ENCODE peak calls at places on chromosomes 3 and 15, in six cellular contexts. E, X, K, W, A and S are unnamed samples.

GRCh38 chr3:58013099-58013498 is 4.9 kb downstream of the FLNB start:
- DNase-seq in E (no peak), A (no peak), X (no peak), W (no peak), K (no peak), S (no peak)

GRCh38 chr15:69298697-69299441 is at the start of gene PAQR5:
- DNase-seq in K (no peak), A (peak; percentile 25), W (peak; percentile 32), X (peak; percentile 61), E (peak; percentile 68), S (no peak)

GRCh38 chr15:99068186-99068585 is 36.7 kb upstream of the SYNM start:
- DNase-seq in X (no peak), W (no peak), K (peak; percentile 31), E (peak; percentile 33), A (no peak), S (no peak)

GRCh38 chr3:126252373-126252772 is 72.0 kb upstream of the ALDH1L1 start:
- DNase-seq in E (no peak), X (no peak), W (no peak), A (no peak), K (no peak), S (no peak)

GRCh38 chr15:56794150-56794922 is 61.0 kb upstream of the ZNF280D start:
- DNase-seq in K (no peak), W (no peak), E (no peak), A (no peak), X (no peak), S (no peak)

GRCh38 chr3:126132751-126133511 is 47.5 kb downstream of the ALDH1L1 start:
- DNase-seq in K (peak; percentile 53), E (peak; percentile 45), X (peak; percentile 82), W (peak; percentile 25), A (no peak), S (no peak)

GRCh38 chr15:84648539-84648938 is 5.5 kb downstream of the WDR73 start:
- DNase-seq in A (no peak), W (peak; percentile 33), X (no peak), E (peak; percentile 83), K (no peak), S (no peak)

GRCh38 chr3:9915252-9916141 is 1.4 kb upstream of the IL17RC start:
- DNase-seq in E (peak; percentile 87), W (no peak), X (peak; percentile 81), A (peak; percentile 79), K (peak; percentile 85), S (no peak)

GRCh38 chr3:88150771-88151170 is 1.0 kb downstream of the C3orf38 start:
- DNase-seq in W (no peak), K (no peak), A (no peak), X (no peak), E (no peak), S (no peak)

GRCh38 chr3:187520027-187520945 is 149.9 kb downstream of the SST start:
- DNase-seq in K (no peak), W (no peak), X (no peak), E (peak; percentile 63), A (peak; percentile 70), S (peak; percentile 50)

DNA sequence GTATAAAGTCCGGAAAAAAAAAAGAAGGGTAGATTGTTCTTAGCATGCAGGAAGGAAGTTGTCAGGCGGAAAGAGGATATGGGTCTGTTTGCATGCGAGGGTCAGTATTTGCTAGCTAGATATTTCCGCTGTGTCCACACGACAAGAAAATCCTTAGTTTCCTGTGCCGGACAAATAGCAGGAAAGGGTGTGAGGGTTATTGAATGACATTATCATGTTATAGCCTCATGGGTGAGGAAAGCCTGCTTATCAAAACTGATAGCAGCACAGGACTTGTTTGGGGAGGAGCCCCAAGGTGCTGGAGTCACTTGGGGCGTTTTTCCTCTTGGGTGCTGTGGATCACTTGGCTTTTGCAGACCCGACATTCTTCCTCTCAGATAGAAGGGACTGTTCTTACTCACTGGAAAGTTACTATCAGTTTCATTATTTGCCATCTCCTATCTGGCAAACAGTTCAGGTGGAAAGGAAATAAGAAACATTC is 127.2 kb upstream of the DPH6 start:
- DNase-seq in E (no peak), X (no peak), K (no peak), A (no peak), W (no peak), S (no peak)
- H3K4me3 ChIP-seq in E (peak overlapping the region; percentile 10), X (no peak overlapping the region), K (no peak overlapping the region), A (no peak overlapping the region), W (no peak overlapping the region), S (no peak overlapping the region)

GRCh38 chr3:4030567-4030966 is 231.3 kb downstream of the LRRN1 start:
- DNase-seq in A (no peak), W (no peak), K (no peak), E (no peak), X (no peak), S (no peak)

GRCh38 chr3:4038351-4038750 is 239.1 kb downstream of the LRRN1 start:
- DNase-seq in A (no peak), K (no peak), X (no peak), E (no peak), W (no peak), S (no peak)

GRCh38 chr3:4033296-4033695 is 234.1 kb downstream of the LRRN1 start:
- DNase-seq in E (no peak), A (no peak), W (no peak), X (no peak), K (no peak), S (no peak)

DNA sequence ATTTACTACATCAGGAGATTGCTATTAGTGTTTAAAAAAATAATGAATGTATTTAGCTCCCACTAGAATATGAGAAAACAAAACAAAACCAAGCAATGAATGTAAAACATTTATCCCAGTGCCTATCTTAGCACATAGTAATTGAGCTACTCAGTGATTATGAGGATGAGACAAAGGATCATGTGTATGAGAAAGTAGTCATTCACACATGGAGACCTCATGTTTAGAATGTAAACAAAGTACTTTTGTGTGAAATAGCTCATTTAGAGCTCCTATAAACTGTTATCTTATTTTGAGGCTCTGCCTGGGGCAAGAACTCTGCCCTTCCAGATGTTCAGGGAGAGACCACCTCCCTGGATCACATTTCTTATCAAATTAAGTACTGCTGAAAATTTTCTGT is 236.8 kb downstream of the LRRN1 start:
- DNase-seq in E (no peak), W (no peak), A (no peak), K (no peak), X (no peak), S (no peak)
- TF ChIP-seq CTCF in E (no peak), W (no peak), A (no peak), K (no peak), X (no peak), S (no peak)

GRCh38 chr3:138578141-138578540 is 15.9 kb downstream of the CEP70 start:
- DNase-seq in K (no peak), E (no peak), A (no peak), W (no peak), X (no peak), S (no peak)
- H3K4me3 ChIP-seq in K (no peak overlapping the region), E (no peak overlapping the region), A (no peak overlapping the region), W (no peak overlapping the region), X (no peak overlapping the region), S (no peak overlapping the region)

DNA sequence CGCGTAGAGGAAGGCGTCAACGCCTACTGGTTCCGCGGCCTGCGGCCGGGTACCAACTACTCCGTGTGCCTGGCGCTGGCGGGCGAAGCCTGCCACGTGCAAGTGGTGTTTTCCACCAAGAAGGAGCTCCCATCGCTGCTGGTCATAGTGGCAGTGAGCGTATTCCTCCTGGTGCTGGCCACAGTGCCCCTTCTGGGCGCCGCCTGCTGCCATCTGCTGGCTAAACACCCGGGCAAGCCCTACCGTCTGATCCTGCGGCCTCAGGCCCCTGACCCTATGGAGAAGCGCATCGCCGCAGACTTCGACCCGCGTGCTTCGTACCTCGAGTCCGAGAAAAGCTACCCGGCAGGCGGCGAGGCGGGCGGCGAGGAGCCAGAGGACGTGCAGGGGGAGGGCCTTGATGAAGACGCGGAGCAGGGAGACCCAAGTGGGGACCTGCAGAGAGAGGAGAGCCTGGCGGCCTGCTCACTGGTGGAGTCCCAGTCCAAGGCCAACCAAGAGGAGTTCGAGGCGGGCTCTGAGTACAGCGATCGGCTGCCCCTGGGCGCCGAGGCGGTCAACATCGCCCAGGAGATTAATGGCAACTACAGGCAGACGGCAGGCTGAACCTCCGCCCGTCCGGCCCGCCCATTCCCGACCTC is 4.1 kb downstream of the ISLR2 start:
- DNase-seq in W (peak; percentile 49), A (peak; percentile 36), E (peak; percentile 73), X (peak; percentile 86), K (no peak), S (no peak)
- TF ChIP-seq CTCF in W (peak; percentile 50), A (no peak), E (peak; percentile 43), X (peak; percentile 76), K (no peak), S (peak; percentile 60)

DNA sequence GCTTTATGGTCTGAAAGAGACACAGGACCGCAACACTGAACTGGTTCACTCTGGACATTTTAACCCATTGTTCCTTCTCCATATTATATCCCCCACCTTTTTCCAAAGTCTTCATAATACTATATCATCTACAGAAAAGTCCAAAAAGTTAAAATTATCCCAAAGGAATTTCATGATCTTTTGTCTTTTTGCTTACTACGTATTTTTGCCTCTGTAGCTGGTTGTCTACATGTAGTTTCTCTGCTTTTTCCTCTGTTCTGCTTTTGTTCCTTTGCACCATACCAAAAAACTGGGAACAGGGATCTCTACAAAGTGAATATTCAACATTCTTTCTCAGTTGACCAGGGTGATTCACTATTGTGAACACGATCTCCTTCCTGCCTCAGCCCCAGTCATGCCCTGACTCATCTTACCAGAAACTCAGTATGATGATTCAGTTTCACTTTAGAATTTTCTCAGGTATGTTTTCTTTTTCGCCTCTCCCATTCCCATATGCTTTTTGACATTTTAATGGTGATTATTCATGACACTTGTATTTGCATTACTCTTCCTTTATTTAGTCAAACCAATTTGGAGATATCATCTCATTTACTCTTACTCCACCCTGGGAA is 14.4 kb downstream of the EMC4 start:
- DNase-seq in X (peak; percentile 7), E (no peak), W (peak; percentile 97), A (no peak), K (no peak), S (peak; percentile 86)
- H3K4me3 ChIP-seq in X (no peak overlapping the region), E (no peak overlapping the region), W (peak overlapping the region; percentile 23), A (no peak overlapping the region), K (no peak overlapping the region), S (no peak overlapping the region)

GRCh38 chr3:162863579-162863978 is 1367.0 kb downstream of the OTOL1 start:
- DNase-seq in K (no peak), E (no peak), A (no peak), W (no peak), X (no peak), S (no peak)

DNA sequence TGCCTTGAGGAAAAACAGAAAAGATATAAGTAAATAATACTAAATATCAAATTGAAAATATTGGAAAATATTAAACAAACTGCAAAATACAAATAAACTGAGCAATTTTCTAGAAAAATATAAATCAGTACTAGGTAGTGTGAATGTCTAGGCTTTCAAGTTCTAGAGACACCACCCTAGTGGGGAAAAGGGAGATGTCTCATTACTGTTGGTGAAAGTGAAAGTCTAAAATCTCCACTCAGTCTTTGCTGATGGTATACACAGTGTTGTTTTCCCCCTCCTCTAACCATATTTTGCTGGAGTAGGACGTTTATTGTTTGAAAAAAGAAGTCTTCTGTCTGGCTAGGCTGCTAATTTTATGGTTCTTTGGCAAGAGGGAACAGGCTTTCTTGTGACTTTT is 1368.9 kb downstream of the OTOL1 start:
- DNase-seq in W (no peak), X (no peak), K (no peak), E (no peak), A (no peak), S (no peak)
- TF ChIP-seq CTCF in W (no peak), X (no peak), K (no peak), E (no peak), A (no peak), S (no peak)